ENCODE peak calls at places on chromosome 17, in seven cellular contexts. U, G, K, P, I, D and F are unnamed samples.

GRCh38 chr17:68172461-68172954 is 75.3 kb upstream of the AMZ2 start:
- DNase-seq in I (peak), G (peak), K (peak), P (peak), D (peak), U (peak), F (peak)

GRCh38 chr17:78357687-78358537 is 2.0 kb downstream of the SOCS3 start:
- DNase-seq in P (no peak), I (no peak), K (no peak), U (no peak), G (no peak), D (no peak), F (no peak)

GRCh38 chr17:72476575-72476986 is 355.8 kb downstream of the SOX9 start:
- DNase-seq in D (no peak), I (no peak), K (no peak), G (no peak), P (no peak), U (no peak), F (no peak)

GRCh38 chr17:61483778-61484116 is 31.5 kb downstream of the TBX4 start:
- DNase-seq in U (no peak), P (no peak), I (no peak), D (no peak), G (no peak), K (no peak), F (no peak)

GRCh38 chr17:74019860-74020259 is 183.6 kb upstream of the RPL38 start:
- DNase-seq in U (no peak), I (no peak), D (no peak), K (no peak), G (no peak), P (no peak), F (no peak)

GRCh38 chr17:74340470-74341023 is 14.5 kb downstream of the KIF19 start:
- DNase-seq in G (no peak), P (no peak), U (no peak), D (no peak), I (no peak), K (no peak), F (no peak)

GRCh38 chr17:73420897-73421296 is 109.1 kb upstream of the CDC42EP4 start:
- DNase-seq in D (no peak), K (no peak), G (no peak), U (no peak), I (no peak), P (no peak), F (no peak)

GRCh38 chr17:40297511-40297910 is 9.8 kb downstream of the CDC6 start:
- DNase-seq in I (no peak), G (no peak), P (no peak), D (no peak), U (no peak), K (no peak), F (peak)

GRCh38 chr17:45307290-45308015 is 9.4 kb downstream of the MAP3K14 start:
- DNase-seq in G (no peak), D (no peak), K (peak), I (no peak), P (peak), U (no peak), F (peak)

GRCh38 chr17:75411328-75412067 is 6.0 kb upstream of the GRB2 start:
- DNase-seq in I (no peak), P (no peak), G (no peak), U (no peak), K (no peak), D (no peak), F (no peak)

GRCh38 chr17:41959336-41960095 is 7.1 kb upstream of the CNP start:
- DNase-seq in K (no peak), I (no peak), U (peak), P (no peak), D (no peak), G (no peak), F (no peak)

GRCh38 chr17:51279183-51279582 is 18.8 kb downstream of the UTP18 start:
- DNase-seq in K (no peak), G (no peak), U (no peak), P (no peak), D (no peak), I (no peak), F (no peak)

GRCh38 chr17:2777242-2777867 is 18.9 kb upstream of the RAP1GAP2 start:
- DNase-seq in P (no peak), G (no peak), U (no peak), K (no peak), D (no peak), I (no peak), F (no peak)

GRCh38 chr17:55155867-55156560 is 108.7 kb upstream of the HLF start:
- DNase-seq in U (no peak), K (no peak), D (no peak), P (no peak), G (no peak), I (no peak), F (no peak)

GRCh38 chr17:65389426-65389825 is 172.0 kb downstream of the AXIN2 start:
- DNase-seq in P (no peak), G (no peak), D (no peak), K (no peak), U (no peak), I (no peak), F (no peak)

GRCh38 chr17:1322014-1322428 is 42.6 kb downstream of the TRARG1 start:
- DNase-seq in D (no peak), K (no peak), U (no peak), G (no peak), I (no peak), P (no peak), F (no peak)

GRCh38 chr17:32015245-32016013 is 8.2 kb downstream of the LRRC37B start:
- DNase-seq in G (no peak), I (no peak), U (no peak), K (no peak), D (no peak), P (no peak), F (no peak)

GRCh38 chr17:9053406-9053805 is 32.1 kb downstream of the NTN1 start:
- DNase-seq in U (no peak), K (no peak), G (no peak), I (no peak), D (no peak), P (no peak), F (no peak)

GRCh38 chr17:17609121-17609520 is 17.6 kb upstream of the PEMT start:
- DNase-seq in D (no peak), K (no peak), P (no peak), I (no peak), U (peak), G (no peak), F (no peak)

GRCh38 chr17:76426853-76427252 is 26.1 kb downstream of the UBE2O start:
- DNase-seq in P (no peak), I (no peak), K (no peak), U (no peak), G (no peak), D (no peak), F (no peak)

GRCh38 chr17:56985371-56986162 is 7.6 kb downstream of the SCPEP1 start:
- DNase-seq in K (no peak), D (no peak), I (no peak), G (no peak), U (peak), P (no peak), F (no peak)

GRCh38 chr17:22459331-22459952 is 767.1 kb downstream of the KCNJ18 start:
- DNase-seq in K (no peak), D (no peak), I (no peak), P (no peak), U (no peak), G (no peak), F (no peak)

GRCh38 chr17:49703557-49704277 is 4.0 kb downstream of the SLC35B1 start:
- DNase-seq in U (peak), I (no peak), G (no peak), D (peak), K (peak), P (no peak), F (no peak)

GRCh38 chr17:76529224-76529642 is 8.3 kb downstream of the CYGB start:
- DNase-seq in G (no peak), I (no peak), D (peak), P (no peak), K (no peak), U (peak), F (peak)

GRCh38 chr17:81636505-81637288 is at the start of the genes NPLOC4 and TSPAN10:
- DNase-seq in K (peak), D (peak), U (peak), P (peak), I (peak), G (peak), F (peak)

GRCh38 chr17:7258731-7259554 is 3.3 kb downstream of the CLDN7 start:
- DNase-seq in D (no peak), P (no peak), K (peak), I (no peak), U (peak), G (no peak), F (no peak)

GRCh38 chr17:11598274-11599221 is at the start of gene DNAH9:
- DNase-seq in U (peak), D (peak), P (no peak), G (no peak), I (no peak), K (peak), F (peak)

GRCh38 chr17:40694584-40694983 is 9.0 kb downstream of the KRT24 start:
- DNase-seq in U (no peak), P (no peak), G (no peak), I (no peak), D (no peak), K (no peak), F (no peak)

GRCh38 chr17:32909787-32910369 is 18.1 kb upstream of the TMEM98 start:
- DNase-seq in I (peak), D (peak), K (peak), P (peak), G (peak), U (peak), F (peak)

GRCh38 chr17:19770985-19771710 is 23.1 kb upstream of the ALDH3A1 start:
- DNase-seq in I (no peak), P (no peak), D (no peak), U (no peak), G (no peak), K (no peak), F (no peak)

GRCh38 chr17:65794572-65794971 is 233.1 kb upstream of the AXIN2 start:
- DNase-seq in U (no peak), G (no peak), D (no peak), P (peak), K (no peak), I (no peak), F (no peak)

GRCh38 chr17:18984273-18985114 is 20.1 kb downstream of the FAM83G start:
- DNase-seq in U (no peak), I (no peak), K (no peak), P (no peak), D (no peak), G (no peak), F (no peak)

GRCh38 chr17:58648236-58648635 is 43.6 kb downstream of the TEX14 start:
- DNase-seq in G (no peak), D (no peak), K (no peak), U (no peak), P (no peak), I (no peak), F (no peak)

GRCh38 chr17:2889256-2889655 is 93.0 kb downstream of the RAP1GAP2 start:
- DNase-seq in P (no peak), D (no peak), G (no peak), I (no peak), U (no peak), K (no peak), F (no peak)

GRCh38 chr17:15220785-15221184 is 44.3 kb downstream of the PMP22 start:
- DNase-seq in K (no peak), G (no peak), P (no peak), D (no peak), U (no peak), I (no peak), F (no peak)